ENCODE peak calls at places on chromosomes 1 and 21, in seven cellular contexts. N is IMR-90, D is A549, P is neuronal stem cell, Y is left lung, O is small intestine, V is HCT116. M is an unnamed sample. For H3K4me1, the result is how much of the 10 kb centered on the place peaks cover.

GRCh38 chr1:98001764-98002163 is 80.9 kb upstream of the DPYD start:
- DNase-seq in Y (no peak), V (no peak), D (no peak), O (no peak), P (no peak), N (peak), M (no peak)

GRCh38 chr21:34881894-34882371 is 167.2 kb downstream of the RUNX1 start:
- DNase-seq in Y (no peak), O (no peak), P (no peak), D (no peak), V (no peak), N (peak), M (no peak)

GRCh38 chr1:33654267-33654832 is 181.9 kb downstream of the ZSCAN20 start:
- DNase-seq in N (peak), D (no peak), P (no peak), V (peak), O (peak), Y (no peak), M (no peak)

GRCh38 chr1:154489863-154490262 is 12.2 kb upstream of the TDRD10 start:
- DNase-seq in Y (no peak), V (no peak), O (no peak), P (no peak), N (no peak), D (no peak), M (no peak)

GRCh38 chr1:107936498-107937481 is 28.2 kb downstream of the VAV3 start:
- DNase-seq in N (peak), O (no peak), Y (no peak), P (peak), D (no peak), V (peak), M (no peak)

GRCh38 chr1:111217183-111217910 is 10.2 kb upstream of the CHI3L2 start:
- DNase-seq in V (no peak), D (no peak), O (no peak), Y (no peak), N (no peak), P (no peak), M (no peak)

GRCh38 chr1:29197590-29197924 is 15.9 kb upstream of the SRSF4 start:
- DNase-seq in O (peak), P (no peak), N (peak), Y (no peak), V (peak), D (peak), M (no peak)

GRCh38 chr1:79726911-79727310 is 720.4 kb upstream of the ADGRL4 start:
- DNase-seq in O (no peak), D (no peak), V (no peak), Y (no peak), N (peak), P (no peak), M (no peak)

GRCh38 chr1:64893921-64894320 is 72.4 kb downstream of the JAK1 start:
- DNase-seq in P (no peak), Y (no peak), V (no peak), N (no peak), O (no peak), D (no peak), M (no peak)
- H3K4me1 ChIP-seq in P (under half), Y (half or more), V (under half), N (under half), O (under half), D (half or more), M (under half)

GRCh38 chr1:44713321-44713781 is 17.6 kb downstream of the RNU5D-1 start:
- DNase-seq in D (no peak), Y (no peak), N (no peak), V (no peak), P (no peak), O (peak), M (no peak)
- H3K4me3 ChIP-seq in D (no peak), Y (no peak), N (no peak), V (no peak), P (no peak), O (no peak), M (no peak)

GRCh38 chr1:44641126-44642102 is 32.9 kb downstream of the TMEM53 start:
- DNase-seq in Y (no peak), N (no peak), P (no peak), O (no peak), D (no peak), V (no peak), M (no peak)

GRCh38 chr1:44643721-44644330 is 30.5 kb downstream of the TMEM53 start:
- DNase-seq in N (no peak), V (no peak), Y (no peak), P (no peak), D (no peak), O (no peak), M (no peak)

GRCh38 chr1:44640178-44640865 is 34.0 kb downstream of the TMEM53 start:
- DNase-seq in O (no peak), P (no peak), V (no peak), D (no peak), Y (no peak), N (no peak), M (no peak)

GRCh38 chr1:44642925-44643324 is 31.4 kb downstream of the TMEM53 start:
- DNase-seq in V (no peak), N (no peak), P (no peak), O (no peak), Y (no peak), D (no peak), M (no peak)

DNA sequence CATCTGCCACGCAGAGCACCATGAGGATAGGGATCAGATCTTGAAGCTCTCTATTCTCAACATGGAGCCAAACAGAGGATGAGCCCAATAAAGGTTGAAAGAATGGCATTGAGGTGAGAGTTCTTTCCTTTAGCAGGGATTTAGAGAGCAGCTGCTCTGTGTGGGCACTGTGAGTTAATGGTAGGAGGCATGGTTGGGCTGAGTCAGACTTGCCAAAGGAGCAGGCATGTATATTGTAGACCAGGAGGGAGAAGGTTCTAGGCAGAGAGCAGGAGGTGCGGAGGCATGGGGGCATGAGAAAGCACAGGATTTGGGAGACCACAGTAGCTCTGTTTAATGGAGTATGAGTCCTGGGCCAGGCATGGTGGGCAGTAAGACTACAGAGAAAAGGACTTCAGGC is 32.0 kb downstream of the TMEM53 start:
- DNase-seq in O (no peak), Y (no peak), D (no peak), N (no peak), P (no peak), V (no peak), M (no peak)
- H3K4me1 ChIP-seq in O (under half), Y (under half), D (under half), N (under half), P (under half), V (under half), M (under half)

DNA sequence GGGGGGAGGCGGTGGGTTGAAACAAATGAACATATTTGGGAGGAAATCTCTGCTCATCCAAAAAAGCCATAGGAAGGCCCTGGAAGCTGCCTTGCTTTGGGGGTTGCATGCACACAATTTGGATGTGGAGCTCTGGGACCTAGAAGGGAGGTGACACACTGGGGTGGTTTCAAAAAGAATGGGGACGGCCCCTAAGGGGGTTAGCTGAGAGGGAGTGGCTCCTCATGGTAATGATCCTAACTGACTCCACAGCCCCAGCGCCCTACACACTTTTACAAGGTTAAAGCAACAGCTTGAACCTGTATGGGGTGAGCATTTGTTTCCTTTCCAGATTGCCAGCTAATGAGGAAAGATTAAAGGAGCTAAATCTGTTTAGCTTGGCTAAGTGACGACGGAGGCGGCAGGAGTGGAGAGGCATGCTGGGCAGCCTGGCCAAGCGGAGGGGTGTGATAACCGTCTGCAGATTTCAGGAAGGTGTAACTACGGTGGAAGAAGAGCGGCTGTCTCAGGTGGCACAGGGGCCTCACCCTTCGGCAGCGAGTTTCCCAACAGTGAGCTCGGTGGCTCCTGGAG is 107.3 kb downstream of the RNF220 start:
- DNase-seq in D (no peak), P (no peak), V (no peak), Y (no peak), O (no peak), N (no peak), M (no peak)
- H3K4me3 ChIP-seq in D (no peak), P (no peak), V (no peak), Y (no peak), O (no peak), N (no peak), M (no peak)

GRCh38 chr1:78101514-78101913 is 55.7 kb downstream of the GIPC2 start:
- DNase-seq in D (peak), Y (no peak), P (no peak), V (peak), O (peak), N (peak), M (no peak)
- H3K4me1 ChIP-seq in D (under half), Y (under half), P (under half), V (half or more), O (under half), N (under half), M (under half)

GRCh38 chr1:62198781-62199125 is 4.1 kb downstream of the L1TD1 start:
- DNase-seq in N (no peak), P (no peak), O (no peak), V (no peak), Y (no peak), D (no peak), M (no peak)

GRCh38 chr1:62198069-62198780 is 3.6 kb downstream of the L1TD1 start:
- DNase-seq in D (no peak), O (no peak), P (no peak), N (no peak), V (no peak), Y (no peak), M (no peak)

GRCh38 chr1:62196091-62196690 is 1.5 kb downstream of the L1TD1 start:
- DNase-seq in N (no peak), Y (no peak), V (no peak), P (no peak), D (no peak), O (no peak), M (no peak)

GRCh38 chr1:62194651-62195282 is at the start of gene L1TD1:
- DNase-seq in D (no peak), V (no peak), Y (no peak), P (peak), O (no peak), N (no peak), M (no peak)
- H3K4me3 ChIP-seq in D (no peak), V (no peak), Y (peak), P (no peak), O (peak), N (no peak), M (no peak)

M was measured in ascending aorta.